ENCODE peak calls at places on chromosomes 2 and 18, in four cellular contexts. One of them, this sample, is unnamed.

GRCh38 chr18:24488824-24489493 is 28.5 kb downstream of the HRH4 start:
- DNase-seq in HepG2: peak
- DNase-seq in K562: peak
- DNase-seq in H1: no peak
- DNase-seq in this sample: peak

GRCh38 chr2:190315273-190315672 is 4.4 kb downstream of the HIBCH start:
- DNase-seq in HepG2: no peak
- DNase-seq in K562: no peak
- DNase-seq in H1: no peak
- DNase-seq in this sample: no peak

GRCh38 chr2:44543773-44544725 is 182.3 kb downstream of the CAMKMT start:
- DNase-seq in HepG2: no peak
- DNase-seq in K562: no peak
- DNase-seq in H1: no peak
- DNase-seq in this sample: no peak

GRCh38 chr2:229849073-229849472 is 72.7 kb downstream of the TRIP12 start:
- DNase-seq in HepG2: no peak
- DNase-seq in K562: no peak
- DNase-seq in H1: no peak
- DNase-seq in this sample: no peak

GRCh38 chr2:226796012-226796839 is 3.4 kb downstream of the IRS1 start:
- DNase-seq in HepG2: no peak
- DNase-seq in K562: no peak
- DNase-seq in H1: no peak
- DNase-seq in this sample: no peak

GRCh38 chr2:116057538-116057937 is 1615.1 kb downstream of the DPP10 start:
- DNase-seq in HepG2: no peak
- DNase-seq in K562: no peak
- DNase-seq in H1: peak
- DNase-seq in this sample: no peak

GRCh38 chr2:186641807-186642321 is 52.0 kb upstream of the FAM171B start:
- DNase-seq in HepG2: peak
- DNase-seq in K562: peak
- DNase-seq in H1: no peak
- DNase-seq in this sample: peak

GRCh38 chr2:111930875-111931274 is 32.5 kb downstream of the MERTK start:
- DNase-seq in HepG2: no peak
- DNase-seq in K562: no peak
- DNase-seq in H1: no peak
- DNase-seq in this sample: peak

GRCh38 chr2:204019572-204020501 is 83.3 kb downstream of the ICOS start:
- DNase-seq in HepG2: no peak
- DNase-seq in K562: no peak
- DNase-seq in H1: no peak
- DNase-seq in this sample: peak

GRCh38 chr2:232265329-232265728 is 113.2 kb upstream of the ALPP start:
- DNase-seq in HepG2: no peak
- DNase-seq in K562: no peak
- DNase-seq in H1: no peak
- DNase-seq in this sample: no peak

GRCh38 chr2:131105950-131106801 is 1.0 kb downstream of the PLEKHB2 start:
- DNase-seq in HepG2: peak
- DNase-seq in K562: peak
- DNase-seq in H1: no peak
- DNase-seq in this sample: peak

GRCh38 chr2:113840463-113840975 is 49.4 kb upstream of the ACTR3 start:
- DNase-seq in HepG2: no peak
- DNase-seq in K562: no peak
- DNase-seq in H1: no peak
- DNase-seq in this sample: no peak

GRCh38 chr2:68320118-68320641 is 431 bp upstream of the CNRIP1 start:
- DNase-seq in HepG2: no peak
- DNase-seq in K562: peak
- DNase-seq in H1: peak
- DNase-seq in this sample: no peak

GRCh38 chr2:190626656-190627055 is 22.2 kb upstream of the NAB1 start:
- DNase-seq in HepG2: no peak
- DNase-seq in K562: no peak
- DNase-seq in H1: no peak
- DNase-seq in this sample: no peak

GRCh38 chr18:22493255-22493654 is 75.5 kb upstream of the CTAGE1 start:
- DNase-seq in HepG2: no peak
- DNase-seq in K562: no peak
- DNase-seq in H1: no peak
- DNase-seq in this sample: no peak

GRCh38 chr2:216934151-216934550 is 74.3 kb upstream of the TNP1 start:
- DNase-seq in HepG2: no peak
- DNase-seq in K562: peak
- DNase-seq in H1: no peak
- DNase-seq in this sample: no peak

GRCh38 chr18:78406743-78407455 is 572.7 kb upstream of the SALL3 start:
- DNase-seq in HepG2: no peak
- DNase-seq in K562: no peak
- DNase-seq in H1: no peak
- DNase-seq in this sample: no peak

GRCh38 chr2:122023059-122023879 is 267.8 kb downstream of the TSN start:
- DNase-seq in HepG2: no peak
- DNase-seq in K562: no peak
- DNase-seq in H1: no peak
- DNase-seq in this sample: no peak

GRCh38 chr2:237429761-237430160 is 15.8 kb upstream of the COL6A3 start:
- DNase-seq in HepG2: no peak
- DNase-seq in K562: no peak
- DNase-seq in H1: no peak
- DNase-seq in this sample: no peak

GRCh38 chr2:67867735-67868134 is 195.1 kb downstream of the C1D start:
- DNase-seq in HepG2: no peak
- DNase-seq in K562: no peak
- DNase-seq in H1: no peak
- DNase-seq in this sample: no peak

GRCh38 chr2:177169810-177170514 is 42.6 kb upstream of the HNRNPA3 start:
- DNase-seq in HepG2: peak
- DNase-seq in K562: no peak
- DNase-seq in H1: no peak
- DNase-seq in this sample: peak

GRCh38 chr2:27753744-27754588 is 17.6 kb upstream of the MRPL33 start:
- DNase-seq in HepG2: peak
- DNase-seq in K562: peak
- DNase-seq in H1: peak
- DNase-seq in this sample: no peak

GRCh38 chr2:142140434-142140845 is 9.6 kb upstream of the LRP1B start:
- DNase-seq in HepG2: peak
- DNase-seq in K562: no peak
- DNase-seq in H1: no peak
- DNase-seq in this sample: no peak

GRCh38 chr2:80351229-80351628 is 46.7 kb upstream of the LRRTM1 start:
- DNase-seq in HepG2: no peak
- DNase-seq in K562: no peak
- DNase-seq in H1: no peak
- DNase-seq in this sample: no peak

GRCh38 chr2:166653185-166653813 is 159.2 kb upstream of the SCN7A start:
- DNase-seq in HepG2: peak
- DNase-seq in K562: no peak
- DNase-seq in H1: no peak
- DNase-seq in this sample: no peak

GRCh38 chr2:37168217-37168981 is 11.6 kb upstream of the EIF2AK2 start:
- DNase-seq in HepG2: peak
- DNase-seq in K562: peak
- DNase-seq in H1: peak
- DNase-seq in this sample: no peak

GRCh38 chr18:2415656-2416055 is 155.6 kb downstream of the METTL4 start:
- DNase-seq in HepG2: no peak
- DNase-seq in K562: no peak
- DNase-seq in H1: no peak
- DNase-seq in this sample: no peak
- TF ChIP-seq ATF2 in HepG2: no peak
- TF ChIP-seq ATF2 in K562: no peak
- TF ChIP-seq ATF2 in H1: no peak
- TF ChIP-seq ATF2 in this sample: no peak

DNA sequence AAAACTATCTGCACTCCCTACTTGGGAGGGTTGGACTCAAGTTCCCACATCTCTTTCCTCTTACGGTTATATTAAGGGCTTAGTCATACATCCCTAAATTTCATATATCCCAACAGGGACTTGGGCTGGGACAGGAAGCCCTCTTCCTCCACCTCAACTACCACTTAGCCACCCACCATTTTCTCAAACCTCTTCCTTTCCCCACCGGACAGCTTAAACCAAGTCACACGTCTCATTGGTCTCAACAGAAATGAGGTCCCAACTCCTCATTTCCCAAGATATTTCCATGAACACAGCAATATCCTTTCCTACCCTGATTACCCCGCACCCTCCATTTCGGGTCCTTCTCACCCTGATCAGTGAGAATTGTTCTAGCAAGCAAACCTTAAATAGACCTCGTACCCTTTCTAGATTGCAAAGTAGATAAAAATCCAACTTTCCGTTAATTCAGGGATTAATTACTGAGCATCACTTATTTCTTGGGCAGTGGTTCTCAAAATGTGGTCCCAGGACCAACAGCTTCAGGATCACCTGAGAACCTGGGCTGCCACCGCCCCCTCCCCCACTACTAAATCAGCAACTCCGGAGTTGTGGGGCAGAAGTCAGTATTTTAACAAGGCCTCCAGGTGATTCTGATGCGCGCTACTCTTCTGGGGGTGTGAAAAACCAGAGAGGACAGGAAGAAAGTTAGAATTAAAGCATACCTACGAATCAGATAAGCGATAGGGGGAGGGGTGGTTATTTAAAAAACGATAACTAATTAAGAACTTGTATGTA is 548 bp downstream of the ZSCAN30 start:
- DNase-seq in HepG2: peak
- DNase-seq in K562: peak
- DNase-seq in H1: peak
- DNase-seq in this sample: no peak
- TF ChIP-seq KDM1A in HepG2: no peak
- TF ChIP-seq KDM1A in K562: no peak
- TF ChIP-seq KDM1A in H1: no peak
- TF ChIP-seq KDM1A in this sample: no peak

DNA sequence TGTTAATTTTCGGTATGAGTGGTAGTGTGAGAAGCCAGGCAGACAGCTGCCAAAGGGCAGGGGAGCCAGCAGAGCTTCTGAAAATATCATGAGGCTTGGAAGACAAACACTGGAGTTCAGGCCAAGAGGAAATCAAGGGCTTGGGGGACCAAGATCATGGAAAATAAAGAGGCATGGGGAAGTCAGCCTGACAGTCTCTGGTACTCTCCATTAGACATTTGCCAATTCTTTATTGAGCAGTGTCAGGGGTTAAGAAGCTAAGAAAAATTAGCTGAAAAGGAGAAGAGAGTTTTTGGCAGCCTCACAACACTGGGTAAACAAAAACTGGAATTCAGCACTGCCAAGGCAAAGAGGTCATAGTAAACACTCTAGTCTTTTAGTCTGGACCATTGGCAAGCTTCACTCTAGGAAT is 612.7 kb downstream of the EPHA4 start:
- DNase-seq in HepG2: no peak
- DNase-seq in K562: no peak
- DNase-seq in H1: no peak
- DNase-seq in this sample: no peak
- TF ChIP-seq ATF2 in HepG2: no peak
- TF ChIP-seq ATF2 in K562: no peak
- TF ChIP-seq ATF2 in H1: no peak
- TF ChIP-seq ATF2 in this sample: no peak

DNA sequence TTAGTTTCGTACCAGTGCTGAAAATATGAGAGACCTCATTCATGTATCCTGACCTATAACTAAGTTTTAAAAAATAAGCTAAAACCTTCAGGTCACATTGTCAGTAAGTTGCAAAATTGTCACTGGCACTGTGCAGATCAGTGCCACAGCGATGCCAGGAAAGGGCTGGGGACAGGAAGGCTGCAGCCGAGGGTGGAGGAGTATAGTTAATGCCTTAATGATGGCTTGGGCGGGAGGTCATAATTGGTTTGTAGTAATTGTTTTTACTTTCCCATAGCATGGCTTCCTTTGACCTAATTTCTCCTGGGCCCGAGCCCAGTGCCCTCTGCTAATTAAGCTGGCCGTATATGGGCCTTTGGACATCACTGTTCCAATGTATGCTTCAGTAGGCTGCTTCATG is 47.2 kb upstream of the RAB12 start:
- DNase-seq in HepG2: no peak
- DNase-seq in K562: no peak
- DNase-seq in H1: no peak
- DNase-seq in this sample: no peak
- TF ChIP-seq KDM1A in HepG2: no peak
- TF ChIP-seq KDM1A in K562: no peak
- TF ChIP-seq KDM1A in H1: no peak
- TF ChIP-seq KDM1A in this sample: no peak

DNA sequence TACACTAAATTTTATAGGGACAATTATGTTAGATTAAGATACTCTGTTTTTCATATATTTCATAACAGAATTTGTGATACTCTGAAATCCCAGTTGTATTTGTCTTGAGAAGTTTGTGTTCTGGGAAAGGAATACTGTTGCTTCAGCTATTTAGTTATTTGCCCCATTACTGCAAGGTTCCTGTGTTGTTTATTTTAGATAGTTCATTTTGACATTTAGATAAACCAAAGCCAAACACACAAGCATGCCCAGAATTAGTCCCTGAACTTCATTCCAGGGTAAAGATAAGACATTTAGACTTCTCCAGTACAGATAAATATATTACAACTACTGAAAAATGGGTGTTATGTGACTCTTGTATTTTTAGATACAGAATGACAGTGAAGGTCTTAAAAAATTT is 74.7 kb downstream of the BMPR2 start:
- DNase-seq in HepG2: peak
- DNase-seq in K562: no peak
- DNase-seq in H1: no peak
- DNase-seq in this sample: no peak
- TF ChIP-seq ATF2 in HepG2: no peak
- TF ChIP-seq ATF2 in K562: no peak
- TF ChIP-seq ATF2 in H1: no peak
- TF ChIP-seq ATF2 in this sample: no peak

DNA sequence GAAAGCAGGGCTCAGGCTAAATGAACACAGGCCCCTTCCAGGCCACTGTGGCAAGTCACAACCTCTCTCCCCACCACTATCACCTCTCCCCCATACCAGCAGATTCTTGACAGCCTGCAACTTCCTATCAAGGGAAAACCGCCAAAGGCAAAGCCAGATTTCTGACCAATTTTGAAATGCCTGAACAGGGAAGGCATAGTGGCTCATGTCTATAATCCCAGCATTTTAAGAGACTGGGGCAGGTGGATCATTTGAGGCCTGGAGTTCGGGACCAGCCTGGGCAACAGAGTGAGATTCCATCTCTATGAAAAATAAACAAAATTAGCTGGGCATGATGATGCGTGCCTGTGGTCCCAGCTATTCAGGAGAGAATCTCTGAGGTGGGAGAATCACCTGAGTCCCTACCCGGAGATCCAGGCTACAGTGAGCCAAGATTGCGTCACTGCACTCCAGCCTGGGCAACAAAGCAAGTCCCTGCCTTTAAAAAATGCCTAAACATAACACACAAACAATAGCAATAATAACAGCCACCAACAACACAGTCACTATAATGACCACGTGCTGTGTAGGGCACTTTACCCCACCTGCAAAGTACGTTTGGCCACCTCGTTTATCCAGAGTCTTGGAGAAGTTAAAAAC is 75.5 kb upstream of the GLI2 start:
- DNase-seq in HepG2: no peak
- DNase-seq in K562: no peak
- DNase-seq in H1: no peak
- DNase-seq in this sample: no peak
- TF ChIP-seq KDM1A in HepG2: no peak
- TF ChIP-seq KDM1A in K562: no peak
- TF ChIP-seq KDM1A in H1: no peak
- TF ChIP-seq KDM1A in this sample: no peak